ENCODE peak calls at places on chromosomes 12 and 14, in six cellular contexts. D is HFF-Myc, I is stomach, H is type B pancreatic cell, T is WERI-Rb-1, R is activated B cell treated with CpG ODN at 0.5 μM for 24 hours. J is an unnamed sample.

GRCh38 chr12:3747976-3748619 is 4.8 kb downstream of the CRACR2A start:
- DNase-seq in D (no peak), I (no peak), H (peak), T (no peak), R (no peak), J (no peak)

GRCh38 chr14:21987937-21988336 is 314.3 kb upstream of the OR4E1 start:
- DNase-seq in D (no peak), I (no peak), H (no peak), T (no peak), R (no peak), J (no peak)

GRCh38 chr14:58716706-58717105 is 78.9 kb downstream of the DACT1 start:
- DNase-seq in D (no peak), I (no peak), H (no peak), T (no peak), R (no peak), J (no peak)

GRCh38 chr12:97877404-97877803 is 414.8 kb downstream of the RMST start:
- DNase-seq in D (no peak), I (no peak), H (no peak), T (no peak), R (no peak), J (no peak)

GRCh38 chr14:63468273-63468672 is 74.9 kb downstream of the PPP2R5E start:
- DNase-seq in D (no peak), I (no peak), H (no peak), T (no peak), R (no peak), J (no peak)

GRCh38 chr12:13811061-13811460 is 170.3 kb downstream of the GRIN2B start:
- DNase-seq in D (no peak), I (no peak), H (no peak), T (no peak), R (no peak), J (peak)

GRCh38 chr12:106195638-106196037 is 52.2 kb downstream of the CKAP4 start:
- DNase-seq in D (no peak), I (peak), H (no peak), T (no peak), R (no peak), J (peak)

GRCh38 chr14:25237845-25238244 is 187.9 kb upstream of the STXBP6 start:
- DNase-seq in D (no peak), I (no peak), H (no peak), T (peak), R (no peak), J (no peak)

GRCh38 chr12:33423706-33424105 is 15.9 kb downstream of the SYT10 start:
- DNase-seq in D (no peak), I (no peak), H (no peak), T (no peak), R (no peak), J (no peak)

GRCh38 chr12:31590730-31591307 is at the start of gene DENND5B:
- DNase-seq in D (no peak), I (peak), H (peak), T (peak), R (peak), J (no peak)

GRCh38 chr12:112837629-112838191 is 46.2 kb downstream of the RPH3A start:
- DNase-seq in D (no peak), I (no peak), H (no peak), T (no peak), R (no peak), J (no peak)

GRCh38 chr12:47722926-47723631 is 2.2 kb downstream of the ENDOU start:
- DNase-seq in D (no peak), I (no peak), H (no peak), T (no peak), R (no peak), J (no peak)

GRCh38 chr14:100018482-100018881 is 46.7 kb upstream of the EVL start:
- DNase-seq in D (no peak), I (no peak), H (no peak), T (no peak), R (no peak), J (no peak)

GRCh38 chr14:84643438-84643837 is 886.5 kb upstream of the FLRT2 start:
- DNase-seq in D (no peak), I (no peak), H (no peak), T (no peak), R (no peak), J (no peak)

GRCh38 chr14:74955229-74955999 is at the start of gene PGF:
- DNase-seq in D (no peak), I (peak), H (no peak), T (peak), R (peak), J (no peak)

GRCh38 chr12:57031228-57031670 is 14.9 kb upstream of the TAC3 start:
- DNase-seq in D (no peak), I (no peak), H (no peak), T (no peak), R (no peak), J (no peak)

GRCh38 chr14:94617988-94618822 is 6.0 kb downstream of the SERPINA3 start:
- DNase-seq in D (no peak), I (no peak), H (no peak), T (no peak), R (no peak), J (no peak)

GRCh38 chr14:59529189-59529588 is 44.9 kb downstream of the JKAMP start:
- DNase-seq in D (no peak), I (no peak), H (no peak), T (peak), R (no peak), J (no peak)

GRCh38 chr12:13365782-13366366 is 169.3 kb downstream of the EMP1 start:
- DNase-seq in D (no peak), I (no peak), H (no peak), T (no peak), R (no peak), J (no peak)

GRCh38 chr12:24378548-24379011 is 429.1 kb upstream of the SOX5 start:
- DNase-seq in D (peak), I (no peak), H (no peak), T (no peak), R (peak), J (no peak)

GRCh38 chr12:69039881-69040280 is 106.9 kb upstream of the CPM start:
- DNase-seq in D (no peak), I (no peak), H (no peak), T (no peak), R (no peak), J (no peak)

GRCh38 chr12:22083167-22083566 is 37.1 kb downstream of the CMAS start:
- DNase-seq in D (no peak), I (no peak), H (no peak), T (no peak), R (no peak), J (no peak)

GRCh38 chr14:74686324-74686723 is 26.6 kb downstream of the AREL1 start:
- DNase-seq in D (no peak), I (no peak), H (no peak), T (no peak), R (no peak), J (no peak)

GRCh38 chr12:53743277-53744129 is 8.3 kb downstream of the CISTR start:
- DNase-seq in D (no peak), I (peak), H (no peak), T (peak), R (peak), J (no peak)

GRCh38 chr14:101849640-101850039 is 88.1 kb downstream of the PPP2R5C start:
- DNase-seq in D (no peak), I (no peak), H (no peak), T (no peak), R (no peak), J (no peak)

GRCh38 chr12:107200394-107200793 is 107.0 kb upstream of the CRY1 start:
- DNase-seq in D (no peak), I (no peak), H (no peak), T (no peak), R (no peak), J (peak)

GRCh38 chr12:52724384-52724783 is 21.1 kb upstream of the KRT77 start:
- DNase-seq in D (no peak), I (no peak), H (no peak), T (no peak), R (no peak), J (no peak)

GRCh38 chr14:70333703-70334102 is 25.8 kb downstream of the COX16 start:
- DNase-seq in D (no peak), I (no peak), H (no peak), T (no peak), R (no peak), J (no peak)

GRCh38 chr12:59999291-59999690 is 403.5 kb downstream of the SLC16A7 start:
- DNase-seq in D (no peak), I (no peak), H (no peak), T (no peak), R (no peak), J (no peak)

GRCh38 chr12:27960822-27961221 is 11.7 kb downstream of the PTHLH start:
- DNase-seq in D (no peak), I (no peak), H (no peak), T (no peak), R (no peak), J (no peak)

GRCh38 chr12:126248871-126249403 is 1183.7 kb downstream of the AACS start:
- DNase-seq in D (no peak), I (no peak), H (no peak), T (no peak), R (no peak), J (no peak)

DNA sequence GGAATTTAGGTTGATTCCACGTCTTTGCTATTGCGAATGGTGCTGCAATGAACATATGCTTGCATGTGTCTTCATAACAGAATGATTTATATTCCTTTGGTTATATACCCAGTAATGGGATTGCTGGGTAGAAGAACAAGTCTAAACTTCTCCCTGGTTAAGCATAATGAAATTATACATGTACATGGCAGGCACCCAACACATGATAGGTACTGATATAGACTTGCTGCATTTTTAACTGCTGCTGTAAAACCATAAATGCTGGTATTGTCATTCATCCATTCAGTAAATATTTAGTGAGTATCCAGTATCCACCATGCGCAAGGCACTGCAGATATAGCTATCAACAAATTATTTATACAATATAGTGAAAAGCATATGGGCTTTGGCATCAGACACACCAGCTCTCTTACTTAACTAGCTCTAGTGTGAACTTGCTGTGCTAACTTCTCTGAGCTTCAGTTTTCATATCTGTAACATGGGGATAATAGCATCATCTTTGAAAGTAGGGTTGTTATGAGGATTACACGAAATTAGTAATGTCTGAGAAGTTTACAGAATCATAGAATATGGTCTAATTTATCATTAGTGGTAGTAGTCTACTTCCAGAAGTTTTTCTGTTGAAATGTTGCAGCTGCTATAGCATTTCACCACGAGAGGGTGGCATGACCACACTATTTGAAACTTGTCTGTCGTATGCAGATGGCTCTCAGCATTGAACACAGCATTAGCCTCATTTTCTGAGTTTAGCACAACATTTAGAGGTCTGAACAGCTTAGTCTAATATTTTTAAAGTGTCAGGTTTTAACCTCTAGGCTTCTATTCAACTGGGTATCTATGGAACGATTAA is 32.0 kb upstream of the SEL1L start:
- DNase-seq in D (no peak), I (no peak), H (no peak), T (peak), R (no peak), J (no peak)
- TF ChIP-seq CTCF in D (peak), I (no peak), H (peak), T (peak), R (no peak), J (peak)

DNA sequence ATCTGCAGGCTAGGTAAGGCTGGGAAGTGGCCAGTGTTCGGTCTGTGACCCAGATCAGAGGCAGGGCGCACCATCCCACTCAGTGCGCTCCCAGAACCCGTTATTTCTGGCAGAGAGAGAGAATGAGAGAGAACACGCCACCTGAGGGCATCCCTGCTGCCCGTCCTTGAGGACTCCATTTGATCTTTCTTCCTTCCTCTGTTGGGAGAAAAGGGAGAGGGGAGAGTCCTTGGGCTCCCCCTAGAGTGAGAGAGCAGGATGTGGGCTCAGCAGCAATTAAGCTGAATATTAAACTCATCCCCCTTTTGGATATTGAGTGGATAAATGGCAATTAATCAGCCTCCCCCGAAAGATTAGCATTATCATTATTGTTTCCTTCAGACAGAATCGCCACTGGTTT is 70.6 kb downstream of the IFT43 start:
- DNase-seq in D (no peak), I (no peak), H (no peak), T (peak), R (no peak), J (no peak)
- TF ChIP-seq CTCF in D (peak), I (no peak), H (peak), T (peak), R (no peak), J (peak)

GRCh38 chr14:36241183-36241582 is 64.7 kb upstream of the PTCSC3 start:
- DNase-seq in D (no peak), I (no peak), H (no peak), T (no peak), R (no peak), J (no peak)
- TF ChIP-seq CTCF in D (no peak), I (no peak), H (no peak), T (no peak), R (no peak), J (no peak)

GRCh38 chr12:123129651-123130050 is 21.2 kb downstream of the PITPNM2 start:
- DNase-seq in D (no peak), I (no peak), H (no peak), T (no peak), R (no peak), J (no peak)

GRCh38 chr12:123131291-123131831 is 19.5 kb downstream of the PITPNM2 start:
- DNase-seq in D (no peak), I (no peak), H (no peak), T (no peak), R (no peak), J (no peak)

GRCh38 chr12:123122649-123123048 is 28.2 kb downstream of the PITPNM2 start:
- DNase-seq in D (no peak), I (no peak), H (no peak), T (no peak), R (no peak), J (no peak)

GRCh38 chr12:123121670-123122069 is 29.2 kb downstream of the PITPNM2 start:
- DNase-seq in D (no peak), I (no peak), H (no peak), T (no peak), R (no peak), J (no peak)

DNA sequence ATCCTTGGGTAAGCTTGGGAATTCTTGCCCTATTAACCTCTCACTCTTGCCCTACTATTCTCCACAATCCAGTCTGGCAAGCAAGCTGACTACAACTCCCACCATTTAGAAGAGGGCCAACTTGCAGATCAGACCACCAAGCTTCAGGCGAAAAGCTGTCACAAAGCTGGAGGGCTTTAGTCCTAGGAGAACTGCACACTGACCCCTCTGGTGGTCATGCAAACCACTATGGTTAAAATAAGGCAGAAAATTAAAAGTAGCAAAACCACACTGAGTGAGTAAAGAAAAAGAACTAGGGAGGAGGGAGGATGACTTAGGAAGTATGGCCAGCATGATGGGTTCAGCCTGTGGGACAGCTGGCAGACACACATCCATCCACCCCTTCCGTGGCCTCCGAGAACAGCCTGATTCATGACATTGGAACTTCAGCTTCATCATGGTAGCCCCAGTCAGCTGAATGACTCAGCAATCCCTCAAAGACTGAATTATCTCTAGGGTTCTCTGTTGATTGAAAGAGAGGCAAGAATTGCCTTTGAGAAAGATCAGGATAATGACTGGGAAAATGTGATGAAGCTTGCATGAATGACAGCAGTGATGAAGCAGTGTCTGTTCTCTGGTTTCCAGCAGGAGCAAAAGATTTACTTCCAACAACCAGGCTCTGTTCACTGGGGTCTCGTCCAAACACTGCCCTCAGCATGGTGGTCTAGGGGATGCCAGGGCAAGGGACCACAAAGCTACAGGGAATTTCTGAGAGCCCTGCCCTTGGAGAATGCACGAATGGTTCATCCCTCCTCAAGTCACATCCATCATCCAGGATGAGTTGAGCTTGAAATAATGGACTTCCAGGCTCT is 24.4 kb downstream of the PITPNM2 start:
- DNase-seq in D (peak), I (peak), H (no peak), T (no peak), R (no peak), J (peak)
- TF ChIP-seq CTCF in D (peak), I (no peak), H (peak), T (peak), R (no peak), J (peak)

DNA sequence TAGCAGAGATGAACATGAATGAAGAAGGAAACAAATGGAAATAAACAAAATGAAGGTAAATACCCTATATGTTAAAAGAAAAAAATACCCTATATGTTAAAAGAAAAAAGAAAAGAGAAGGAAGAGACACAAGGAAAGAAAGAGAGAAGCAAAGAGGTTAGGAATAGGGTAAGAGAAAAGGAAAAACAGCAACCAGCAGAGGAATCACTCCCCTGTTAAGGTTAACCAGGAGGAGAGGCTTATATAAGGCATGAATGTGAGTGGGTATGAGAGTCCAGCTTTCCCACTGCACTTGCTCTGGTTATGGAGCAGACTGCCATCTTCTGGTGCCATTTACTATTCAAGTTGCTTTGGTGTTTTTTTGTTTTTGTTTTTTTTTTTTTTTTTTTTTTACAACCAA is 3.1 kb downstream of the PPP1R3E start:
- DNase-seq in D (no peak), I (no peak), H (no peak), T (no peak), R (no peak), J (no peak)
- TF ChIP-seq CTCF in D (peak), I (no peak), H (peak), T (peak), R (no peak), J (peak)

GRCh38 chr12:40248585-40249297 is 23.9 kb downstream of the LRRK2 start:
- DNase-seq in D (no peak), I (no peak), H (no peak), T (no peak), R (no peak), J (no peak)
- TF ChIP-seq CTCF in D (no peak), I (no peak), H (no peak), T (no peak), R (no peak), J (no peak)

J was measured in kidney epithelial cell.